ENCODE peak calls at places on chromosomes 12 and 14, in four cellular contexts. One of them, this sample, is unnamed.

GRCh38 chr12:92028039-92028709 is 117.5 kb downstream of the BTG1 start:
- DNase-seq in lower lobe of right lung: no peak
- DNase-seq in mesenchymal stem cell: no peak
- DNase-seq in ovary: no peak
- DNase-seq in this sample: peak; percentile 23

GRCh38 chr12:5489760-5490432 is 58.0 kb downstream of the NTF3 start:
- DNase-seq in lower lobe of right lung: no peak
- DNase-seq in mesenchymal stem cell: no peak
- DNase-seq in ovary: no peak
- DNase-seq in this sample: no peak

GRCh38 chr12:67220065-67220464 is 49.1 kb upstream of the CAND1 start:
- DNase-seq in lower lobe of right lung: no peak
- DNase-seq in mesenchymal stem cell: no peak
- DNase-seq in ovary: no peak
- DNase-seq in this sample: peak; percentile 23

GRCh38 chr14:32913725-32914124 is 25.0 kb upstream of the NPAS3 start:
- DNase-seq in lower lobe of right lung: no peak
- DNase-seq in mesenchymal stem cell: peak; percentile 16
- DNase-seq in ovary: no peak
- DNase-seq in this sample: no peak

GRCh38 chr12:106246891-106247730 is 709 bp downstream of the CKAP4 start:
- DNase-seq in lower lobe of right lung: peak; percentile 83
- DNase-seq in mesenchymal stem cell: peak; percentile 74
- DNase-seq in ovary: peak; percentile 68
- DNase-seq in this sample: peak; percentile 49

GRCh38 chr12:41604830-41605229 is 416.7 kb downstream of the PDZRN4 start:
- DNase-seq in lower lobe of right lung: no peak
- DNase-seq in mesenchymal stem cell: peak; percentile 61
- DNase-seq in ovary: no peak
- DNase-seq in this sample: peak; percentile 37

GRCh38 chr12:117151195-117152031 is 38.9 kb downstream of the FBXO21 start:
- DNase-seq in lower lobe of right lung: peak; percentile 67
- DNase-seq in mesenchymal stem cell: peak; percentile 57
- DNase-seq in ovary: peak; percentile 75
- DNase-seq in this sample: peak; percentile 70

GRCh38 chr12:61923152-61923551 is 337.1 kb upstream of the USP15 start:
- DNase-seq in lower lobe of right lung: no peak
- DNase-seq in mesenchymal stem cell: no peak
- DNase-seq in ovary: no peak
- DNase-seq in this sample: no peak

GRCh38 chr14:105180598-105181528 is at the start of gene NUDT14:
- DNase-seq in lower lobe of right lung: peak; percentile 87
- DNase-seq in mesenchymal stem cell: peak; percentile 46
- DNase-seq in ovary: peak; percentile 58
- DNase-seq in this sample: peak; percentile 68

GRCh38 chr12:130666645-130667044 is 49.5 kb downstream of the RIMBP2 start:
- DNase-seq in lower lobe of right lung: no peak
- DNase-seq in mesenchymal stem cell: no peak
- DNase-seq in ovary: no peak
- DNase-seq in this sample: no peak

GRCh38 chr12:56884421-56884820 is 49.8 kb downstream of the SDR9C7 start:
- DNase-seq in lower lobe of right lung: no peak
- DNase-seq in mesenchymal stem cell: no peak
- DNase-seq in ovary: no peak
- DNase-seq in this sample: peak; percentile 6

GRCh38 chr14:95784137-95784536 is 70.2 kb upstream of the TCL1A start:
- DNase-seq in lower lobe of right lung: no peak
- DNase-seq in mesenchymal stem cell: no peak
- DNase-seq in ovary: no peak
- DNase-seq in this sample: peak; percentile 49

GRCh38 chr12:3227076-3227975 is 150.1 kb downstream of the TSPAN9 start:
- DNase-seq in lower lobe of right lung: no peak
- DNase-seq in mesenchymal stem cell: no peak
- DNase-seq in ovary: no peak
- DNase-seq in this sample: no peak

GRCh38 chr12:25699454-25699853 is 146.4 kb upstream of the LMNTD1 start:
- DNase-seq in lower lobe of right lung: no peak
- DNase-seq in mesenchymal stem cell: peak; percentile 31
- DNase-seq in ovary: no peak
- DNase-seq in this sample: no peak

GRCh38 chr14:39875028-39875427 is 442.8 kb upstream of the FBXO33 start:
- DNase-seq in lower lobe of right lung: no peak
- DNase-seq in mesenchymal stem cell: no peak
- DNase-seq in ovary: no peak
- DNase-seq in this sample: no peak

GRCh38 chr14:85531141-85531593 is 1.2 kb downstream of the FLRT2 start:
- DNase-seq in lower lobe of right lung: peak; percentile 50
- DNase-seq in mesenchymal stem cell: peak; percentile 91
- DNase-seq in ovary: peak; percentile 67
- DNase-seq in this sample: peak; percentile 80

GRCh38 chr12:55933158-55933798 is 2.3 kb downstream of the DGKA start:
- DNase-seq in lower lobe of right lung: no peak
- DNase-seq in mesenchymal stem cell: peak; percentile 22
- DNase-seq in ovary: no peak
- DNase-seq in this sample: no peak

GRCh38 chr12:19752712-19753111 is 313.4 kb downstream of the AEBP2 start:
- DNase-seq in lower lobe of right lung: no peak
- DNase-seq in mesenchymal stem cell: no peak
- DNase-seq in ovary: no peak
- DNase-seq in this sample: no peak

GRCh38 chr12:4664111-4664510 is 15.2 kb downstream of the NDUFA9 start:
- DNase-seq in lower lobe of right lung: no peak
- DNase-seq in mesenchymal stem cell: peak; percentile 68
- DNase-seq in ovary: no peak
- DNase-seq in this sample: peak; percentile 4

GRCh38 chr12:132596016-132596415 is 14.4 kb downstream of the LRCOL1 start:
- DNase-seq in lower lobe of right lung: no peak
- DNase-seq in mesenchymal stem cell: peak; percentile 82
- DNase-seq in ovary: no peak
- DNase-seq in this sample: no peak

GRCh38 chr14:104429291-104429861 is 150.2 kb upstream of the C14orf180 start:
- DNase-seq in lower lobe of right lung: peak; percentile 31
- DNase-seq in mesenchymal stem cell: no peak
- DNase-seq in ovary: no peak
- DNase-seq in this sample: no peak

GRCh38 chr12:18141583-18141982 is 51.6 kb upstream of the RERGL start:
- DNase-seq in lower lobe of right lung: no peak
- DNase-seq in mesenchymal stem cell: no peak
- DNase-seq in ovary: no peak
- DNase-seq in this sample: no peak

GRCh38 chr12:113407931-113408585 is 4.4 kb upstream of the SDS start:
- DNase-seq in lower lobe of right lung: peak; percentile 2
- DNase-seq in mesenchymal stem cell: no peak
- DNase-seq in ovary: peak; percentile 45
- DNase-seq in this sample: no peak

GRCh38 chr14:76352639-76353281 is 23.2 kb upstream of the ESRRB start:
- DNase-seq in lower lobe of right lung: peak; percentile 63
- DNase-seq in mesenchymal stem cell: peak; percentile 38
- DNase-seq in ovary: peak; percentile 36
- DNase-seq in this sample: peak; percentile 76

GRCh38 chr14:93430889-93431670 is at the start of gene UNC79:
- DNase-seq in lower lobe of right lung: no peak
- DNase-seq in mesenchymal stem cell: no peak
- DNase-seq in ovary: no peak
- DNase-seq in this sample: peak; percentile 49

GRCh38 chr12:10395390-10395998 is 5.7 kb upstream of the KLRK1 start:
- DNase-seq in lower lobe of right lung: no peak
- DNase-seq in mesenchymal stem cell: peak; percentile 89
- DNase-seq in ovary: peak; percentile 42
- DNase-seq in this sample: no peak

GRCh38 chr14:63677891-63678379 is 36.3 kb upstream of the WDR89 start:
- DNase-seq in lower lobe of right lung: no peak
- DNase-seq in mesenchymal stem cell: peak; percentile 85
- DNase-seq in ovary: no peak
- DNase-seq in this sample: peak; percentile 43

GRCh38 chr12:90253674-90254181 is 545.1 kb upstream of the ATP2B1 start:
- DNase-seq in lower lobe of right lung: peak; percentile 44
- DNase-seq in mesenchymal stem cell: peak; percentile 92
- DNase-seq in ovary: peak; percentile 24
- DNase-seq in this sample: no peak

GRCh38 chr12:104588048-104588942 is 131.5 kb downstream of the CHST11 start:
- DNase-seq in lower lobe of right lung: no peak
- DNase-seq in mesenchymal stem cell: peak; percentile 53
- DNase-seq in ovary: no peak
- DNase-seq in this sample: no peak

GRCh38 chr12:2092354-2092753 is 39.6 kb downstream of the CACNA1C start:
- DNase-seq in lower lobe of right lung: no peak
- DNase-seq in mesenchymal stem cell: no peak
- DNase-seq in ovary: no peak
- DNase-seq in this sample: no peak

GRCh38 chr12:105334568-105334967 is 4.1 kb downstream of the C12orf75 start:
- DNase-seq in lower lobe of right lung: no peak
- DNase-seq in mesenchymal stem cell: peak; percentile 60
- DNase-seq in ovary: no peak
- DNase-seq in this sample: no peak

GRCh38 chr12:87848248-87848868 is 180.8 kb downstream of the C12orf50 start:
- DNase-seq in lower lobe of right lung: no peak
- DNase-seq in mesenchymal stem cell: peak; percentile 65
- DNase-seq in ovary: no peak
- DNase-seq in this sample: peak; percentile 68

GRCh38 chr12:114963846-114964245 is 279.9 kb upstream of the TBX3 start:
- DNase-seq in lower lobe of right lung: no peak
- DNase-seq in mesenchymal stem cell: no peak
- DNase-seq in ovary: no peak
- DNase-seq in this sample: no peak

GRCh38 chr14:104878582-104878981 is 13.5 kb downstream of the CEP170B start:
- DNase-seq in lower lobe of right lung: peak; percentile 30
- DNase-seq in mesenchymal stem cell: no peak
- DNase-seq in ovary: no peak
- DNase-seq in this sample: no peak

GRCh38 chr12:104462931-104463339 is 6.2 kb downstream of the CHST11 start:
- DNase-seq in lower lobe of right lung: no peak
- DNase-seq in mesenchymal stem cell: peak; percentile 65
- DNase-seq in ovary: no peak
- DNase-seq in this sample: no peak

GRCh38 chr12:30138483-30138882 is 354.7 kb upstream of the TMTC1 start:
- DNase-seq in lower lobe of right lung: no peak
- DNase-seq in mesenchymal stem cell: peak; percentile 63
- DNase-seq in ovary: no peak
- DNase-seq in this sample: no peak

DNA sequence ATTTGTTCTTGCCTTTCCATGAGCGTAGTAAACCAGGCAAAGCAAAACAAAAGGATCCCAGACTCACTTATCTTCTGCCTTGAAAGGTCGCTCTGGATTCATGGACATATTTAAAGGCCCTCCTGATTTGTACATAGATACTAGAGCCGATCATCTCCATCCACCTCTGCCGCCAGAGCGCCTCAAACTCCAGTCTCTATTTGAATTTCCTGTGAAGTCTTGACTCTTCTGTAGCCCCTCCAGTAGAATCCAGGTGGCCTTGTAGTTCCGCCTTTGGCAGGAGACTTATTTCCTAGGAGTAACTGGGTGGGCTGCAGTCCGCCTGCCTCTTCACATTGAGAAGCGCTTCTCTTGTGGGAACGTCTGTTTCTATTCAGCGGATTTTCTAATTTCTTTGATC is 8.8 kb upstream of the SIX1 start:
- DNase-seq in lower lobe of right lung: no peak
- DNase-seq in mesenchymal stem cell: no peak
- DNase-seq in ovary: no peak
- DNase-seq in this sample: no peak
- H3K4me3 ChIP-seq in lower lobe of right lung: peak overlapping the region; percentile 66
- H3K4me3 ChIP-seq in mesenchymal stem cell: no peak overlapping the region
- H3K4me3 ChIP-seq in ovary: no peak overlapping the region
- H3K4me3 ChIP-seq in this sample: no peak overlapping the region

DNA sequence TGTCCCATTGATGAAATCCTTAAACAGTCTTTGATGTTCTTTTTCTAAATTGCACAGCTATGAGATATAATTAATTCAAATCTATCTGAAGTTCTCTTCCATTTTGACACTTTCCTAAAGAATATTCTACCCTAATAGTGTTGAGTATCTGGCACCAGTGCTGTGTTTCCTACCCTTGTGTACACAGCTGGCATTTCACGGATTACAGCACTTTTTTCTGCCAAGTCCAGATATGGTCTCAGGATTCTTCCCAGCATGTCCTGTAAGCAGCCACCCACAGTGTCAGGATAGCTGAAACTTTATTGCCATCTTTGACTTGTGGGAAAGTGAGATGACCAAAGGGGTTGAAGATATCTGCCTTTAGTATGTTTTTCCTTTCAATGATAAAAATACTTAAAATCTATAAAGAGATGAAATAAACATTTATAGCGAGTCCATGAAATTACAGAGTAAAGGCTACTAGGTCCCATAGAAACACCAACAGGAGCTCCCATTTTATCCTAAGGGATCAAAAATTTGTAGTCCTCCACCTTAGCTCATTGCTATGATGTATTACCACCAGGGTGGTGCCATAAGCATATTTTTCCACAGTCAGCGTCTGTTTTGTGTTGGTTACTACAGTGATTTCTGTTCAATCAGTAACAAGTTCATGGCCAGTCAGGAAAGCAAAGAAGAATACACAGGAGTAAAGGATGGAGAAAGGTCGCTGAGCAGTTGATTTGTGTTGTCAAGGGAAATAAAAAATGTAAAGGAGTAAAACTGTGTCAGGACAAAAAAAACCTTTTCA is 96.7 kb downstream of the TRHDE start:
- DNase-seq in lower lobe of right lung: no peak
- DNase-seq in mesenchymal stem cell: peak; percentile 7
- DNase-seq in ovary: no peak
- DNase-seq in this sample: no peak
- H3K27ac ChIP-seq in lower lobe of right lung: no peak overlapping the region
- H3K27ac ChIP-seq in mesenchymal stem cell: no peak overlapping the region
- H3K27ac ChIP-seq in ovary: no peak overlapping the region
- H3K27ac ChIP-seq in this sample: no peak overlapping the region

GRCh38 chr14:100019156-100019882 is 45.9 kb upstream of the EVL start:
- DNase-seq in lower lobe of right lung: no peak
- DNase-seq in mesenchymal stem cell: peak; percentile 61
- DNase-seq in ovary: no peak
- DNase-seq in this sample: no peak
- H3K4me3 ChIP-seq in lower lobe of right lung: peak overlapping the region; percentile 2
- H3K4me3 ChIP-seq in mesenchymal stem cell: no peak overlapping the region
- H3K4me3 ChIP-seq in ovary: no peak overlapping the region
- H3K4me3 ChIP-seq in this sample: no peak overlapping the region

DNA sequence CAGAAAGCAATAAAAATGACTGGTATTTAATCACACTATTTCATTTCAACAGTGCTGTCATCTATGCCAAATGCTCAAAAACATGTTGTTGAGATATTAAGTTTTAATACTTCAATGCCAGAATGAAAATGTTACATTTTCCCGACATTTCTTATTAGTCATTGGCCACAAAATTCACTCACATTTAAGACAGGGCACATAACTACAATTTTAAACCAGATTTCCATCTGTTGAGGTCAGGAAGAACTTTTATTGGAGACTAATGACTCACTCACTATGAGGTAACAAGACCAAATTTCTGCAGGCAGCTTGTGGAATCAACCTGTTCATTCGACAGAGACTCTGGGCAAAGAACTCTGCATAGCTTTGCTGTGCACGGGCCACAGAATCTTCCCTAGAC is 36.8 kb downstream of the PPTC7 start:
- DNase-seq in lower lobe of right lung: no peak
- DNase-seq in mesenchymal stem cell: peak; percentile 89
- DNase-seq in ovary: no peak
- DNase-seq in this sample: peak; percentile 54
- H3K27ac ChIP-seq in lower lobe of right lung: no peak overlapping the region
- H3K27ac ChIP-seq in mesenchymal stem cell: peak overlapping the region; percentile 81
- H3K27ac ChIP-seq in ovary: no peak overlapping the region
- H3K27ac ChIP-seq in this sample: peak overlapping the region; percentile 70

This sample was measured in A673.